ENCODE peak calls at places on chromosomes 2 and 18, in nine cellular contexts. One of them, this sample, is unnamed.
A peak's percentile ranks its signal among the peaks of the same experiment; 100 is the strongest.

GRCh38 chr2:233556756-233557736 is 9.5 kb downstream of the USP40 start:
- DNase-seq in skeletal muscle cell: peak; percentile 52
- DNase-seq in Caco-2: no peak
- DNase-seq in osteocyte: no peak
- DNase-seq in A172: peak; percentile 83
- DNase-seq in cardiac septum: no peak
- DNase-seq in aorta: no peak
- DNase-seq in progenitor cell of endocrine pancreas: no peak
- DNase-seq in CD8-positive, alpha-beta memory T cell: no peak
- DNase-seq in this sample: no peak

GRCh38 chr2:121205321-121205942 is 79.6 kb downstream of the TFCP2L1 start:
- DNase-seq in CD8-positive, alpha-beta memory T cell: no peak
- DNase-seq in A172: no peak
- DNase-seq in progenitor cell of endocrine pancreas: no peak
- DNase-seq in Caco-2: no peak
- DNase-seq in osteocyte: no peak
- DNase-seq in aorta: no peak
- DNase-seq in skeletal muscle cell: no peak
- DNase-seq in cardiac septum: peak; percentile 71
- DNase-seq in this sample: no peak

GRCh38 chr2:170997893-170998477 is 68.9 kb downstream of the GORASP2 start:
- DNase-seq in Caco-2: no peak
- DNase-seq in CD8-positive, alpha-beta memory T cell: no peak
- DNase-seq in progenitor cell of endocrine pancreas: no peak
- DNase-seq in osteocyte: no peak
- DNase-seq in skeletal muscle cell: no peak
- DNase-seq in cardiac septum: no peak
- DNase-seq in aorta: no peak
- DNase-seq in A172: no peak
- DNase-seq in this sample: no peak

GRCh38 chr2:109185338-109185737 is 56.3 kb downstream of the SH3RF3 start:
- DNase-seq in skeletal muscle cell: no peak
- DNase-seq in aorta: no peak
- DNase-seq in cardiac septum: no peak
- DNase-seq in Caco-2: no peak
- DNase-seq in A172: peak; percentile 85
- DNase-seq in osteocyte: no peak
- DNase-seq in progenitor cell of endocrine pancreas: no peak
- DNase-seq in CD8-positive, alpha-beta memory T cell: no peak
- DNase-seq in this sample: no peak

GRCh38 chr2:1854747-1855146 is 110.4 kb upstream of the PXDN start:
- DNase-seq in skeletal muscle cell: peak; percentile 9
- DNase-seq in Caco-2: no peak
- DNase-seq in osteocyte: no peak
- DNase-seq in cardiac septum: peak; percentile 60
- DNase-seq in CD8-positive, alpha-beta memory T cell: peak; percentile 21
- DNase-seq in progenitor cell of endocrine pancreas: no peak
- DNase-seq in aorta: no peak
- DNase-seq in A172: peak; percentile 37
- DNase-seq in this sample: peak; percentile 34

GRCh38 chr2:133405252-133405651 is 163.0 kb downstream of the NCKAP5 start:
- DNase-seq in skeletal muscle cell: no peak
- DNase-seq in Caco-2: no peak
- DNase-seq in A172: no peak
- DNase-seq in progenitor cell of endocrine pancreas: no peak
- DNase-seq in aorta: no peak
- DNase-seq in CD8-positive, alpha-beta memory T cell: no peak
- DNase-seq in cardiac septum: no peak
- DNase-seq in osteocyte: no peak
- DNase-seq in this sample: no peak

GRCh38 chr18:10169064-10169562 is 255.3 kb downstream of the VAPA start:
- DNase-seq in skeletal muscle cell: peak; percentile 64
- DNase-seq in Caco-2: no peak
- DNase-seq in progenitor cell of endocrine pancreas: no peak
- DNase-seq in osteocyte: no peak
- DNase-seq in CD8-positive, alpha-beta memory T cell: no peak
- DNase-seq in cardiac septum: no peak
- DNase-seq in aorta: no peak
- DNase-seq in A172: no peak
- DNase-seq in this sample: no peak

GRCh38 chr2:105732096-105732495 is 12.6 kb upstream of the NCK2 start:
- DNase-seq in A172: no peak
- DNase-seq in aorta: no peak
- DNase-seq in skeletal muscle cell: no peak
- DNase-seq in progenitor cell of endocrine pancreas: no peak
- DNase-seq in cardiac septum: no peak
- DNase-seq in CD8-positive, alpha-beta memory T cell: no peak
- DNase-seq in Caco-2: no peak
- DNase-seq in osteocyte: no peak
- DNase-seq in this sample: no peak

GRCh38 chr2:99340669-99341236 is 3.6 kb downstream of the EIF5B start:
- DNase-seq in aorta: no peak
- DNase-seq in CD8-positive, alpha-beta memory T cell: no peak
- DNase-seq in osteocyte: no peak
- DNase-seq in progenitor cell of endocrine pancreas: no peak
- DNase-seq in skeletal muscle cell: no peak
- DNase-seq in Caco-2: no peak
- DNase-seq in A172: no peak
- DNase-seq in cardiac septum: no peak
- DNase-seq in this sample: no peak

GRCh38 chr2:196979976-196980375 is 53.5 kb upstream of the PGAP1 start:
- DNase-seq in osteocyte: no peak
- DNase-seq in cardiac septum: no peak
- DNase-seq in progenitor cell of endocrine pancreas: no peak
- DNase-seq in aorta: no peak
- DNase-seq in CD8-positive, alpha-beta memory T cell: no peak
- DNase-seq in Caco-2: no peak
- DNase-seq in A172: no peak
- DNase-seq in skeletal muscle cell: no peak
- DNase-seq in this sample: no peak

GRCh38 chr2:11562011-11562410 is 28.2 kb downstream of the GREB1 start:
- DNase-seq in Caco-2: no peak
- DNase-seq in CD8-positive, alpha-beta memory T cell: no peak
- DNase-seq in aorta: no peak
- DNase-seq in progenitor cell of endocrine pancreas: no peak
- DNase-seq in osteocyte: no peak
- DNase-seq in A172: peak; percentile 29
- DNase-seq in skeletal muscle cell: no peak
- DNase-seq in cardiac septum: peak; percentile 53
- DNase-seq in this sample: no peak

GRCh38 chr2:40395169-40396023 is 56.5 kb downstream of the SLC8A1 start:
- DNase-seq in osteocyte: no peak
- DNase-seq in A172: no peak
- DNase-seq in aorta: no peak
- DNase-seq in progenitor cell of endocrine pancreas: no peak
- DNase-seq in skeletal muscle cell: no peak
- DNase-seq in CD8-positive, alpha-beta memory T cell: no peak
- DNase-seq in cardiac septum: no peak
- DNase-seq in Caco-2: no peak
- DNase-seq in this sample: no peak

GRCh38 chr18:3129053-3129864 is 90.5 kb downstream of the MYOM1 start:
- DNase-seq in progenitor cell of endocrine pancreas: peak; percentile 65
- DNase-seq in aorta: peak; percentile 90
- DNase-seq in cardiac septum: peak; percentile 89
- DNase-seq in osteocyte: peak; percentile 92
- DNase-seq in Caco-2: peak; percentile 85
- DNase-seq in A172: peak; percentile 80
- DNase-seq in CD8-positive, alpha-beta memory T cell: peak; percentile 84
- DNase-seq in skeletal muscle cell: peak; percentile 49
- DNase-seq in this sample: peak; percentile 89

GRCh38 chr2:156242874-156243273 is 89.6 kb downstream of the NR4A2 start:
- DNase-seq in aorta: no peak
- DNase-seq in progenitor cell of endocrine pancreas: no peak
- DNase-seq in cardiac septum: no peak
- DNase-seq in Caco-2: no peak
- DNase-seq in A172: no peak
- DNase-seq in skeletal muscle cell: no peak
- DNase-seq in osteocyte: no peak
- DNase-seq in CD8-positive, alpha-beta memory T cell: no peak
- DNase-seq in this sample: no peak

GRCh38 chr2:105744091-105744908 is 412 bp upstream of the NCK2 start:
- DNase-seq in osteocyte: no peak
- DNase-seq in progenitor cell of endocrine pancreas: peak; percentile 53
- DNase-seq in A172: peak; percentile 18
- DNase-seq in skeletal muscle cell: no peak
- DNase-seq in Caco-2: peak; percentile 58
- DNase-seq in aorta: peak; percentile 74
- DNase-seq in cardiac septum: peak; percentile 89
- DNase-seq in CD8-positive, alpha-beta memory T cell: peak; percentile 77
- DNase-seq in this sample: peak; percentile 67

GRCh38 chr2:29307522-29307921 is 192.3 kb downstream of the CLIP4 start:
- DNase-seq in cardiac septum: no peak
- DNase-seq in A172: no peak
- DNase-seq in Caco-2: no peak
- DNase-seq in progenitor cell of endocrine pancreas: no peak
- DNase-seq in CD8-positive, alpha-beta memory T cell: no peak
- DNase-seq in aorta: no peak
- DNase-seq in skeletal muscle cell: no peak
- DNase-seq in osteocyte: no peak
- DNase-seq in this sample: no peak

GRCh38 chr2:45821558-45822271 is 170.2 kb downstream of the PRKCE start:
- DNase-seq in A172: peak; percentile 42
- DNase-seq in CD8-positive, alpha-beta memory T cell: no peak
- DNase-seq in aorta: peak; percentile 50
- DNase-seq in cardiac septum: no peak
- DNase-seq in progenitor cell of endocrine pancreas: no peak
- DNase-seq in Caco-2: no peak
- DNase-seq in osteocyte: no peak
- DNase-seq in skeletal muscle cell: peak; percentile 75
- DNase-seq in this sample: no peak

GRCh38 chr18:78711316-78711715 is 268.3 kb upstream of the SALL3 start:
- DNase-seq in Caco-2: no peak
- DNase-seq in CD8-positive, alpha-beta memory T cell: no peak
- DNase-seq in skeletal muscle cell: no peak
- DNase-seq in A172: no peak
- DNase-seq in cardiac septum: no peak
- DNase-seq in osteocyte: no peak
- DNase-seq in aorta: no peak
- DNase-seq in progenitor cell of endocrine pancreas: no peak
- DNase-seq in this sample: no peak

GRCh38 chr2:88059979-88060906 is 4.7 kb upstream of the KRCC1 start:
- DNase-seq in skeletal muscle cell: no peak
- DNase-seq in progenitor cell of endocrine pancreas: no peak
- DNase-seq in cardiac septum: no peak
- DNase-seq in CD8-positive, alpha-beta memory T cell: peak; percentile 57
- DNase-seq in A172: peak; percentile 40
- DNase-seq in Caco-2: peak; percentile 53
- DNase-seq in aorta: no peak
- DNase-seq in osteocyte: no peak
- DNase-seq in this sample: no peak

GRCh38 chr2:9972621-9973445 is 21.3 kb downstream of the GRHL1 start:
- DNase-seq in CD8-positive, alpha-beta memory T cell: no peak
- DNase-seq in aorta: peak; percentile 57
- DNase-seq in osteocyte: no peak
- DNase-seq in Caco-2: no peak
- DNase-seq in A172: peak; percentile 64
- DNase-seq in skeletal muscle cell: peak; percentile 52
- DNase-seq in cardiac septum: no peak
- DNase-seq in progenitor cell of endocrine pancreas: no peak
- DNase-seq in this sample: no peak

GRCh38 chr18:48767090-48767670 is 183.6 kb downstream of the SMAD7 start:
- DNase-seq in aorta: no peak
- DNase-seq in osteocyte: no peak
- DNase-seq in CD8-positive, alpha-beta memory T cell: no peak
- DNase-seq in progenitor cell of endocrine pancreas: no peak
- DNase-seq in cardiac septum: no peak
- DNase-seq in A172: no peak
- DNase-seq in skeletal muscle cell: no peak
- DNase-seq in Caco-2: peak; percentile 78
- DNase-seq in this sample: no peak

GRCh38 chr2:149380205-149380604 is 49.8 kb downstream of the LYPD6 start:
- DNase-seq in osteocyte: no peak
- DNase-seq in skeletal muscle cell: no peak
- DNase-seq in aorta: no peak
- DNase-seq in A172: no peak
- DNase-seq in Caco-2: no peak
- DNase-seq in CD8-positive, alpha-beta memory T cell: no peak
- DNase-seq in progenitor cell of endocrine pancreas: no peak
- DNase-seq in cardiac septum: no peak
- DNase-seq in this sample: no peak